ENCODE peak calls at places on chromosomes 11 and 22, in eight cellular contexts. R is small intestine, D is GM12878, U is spleen, T is ovary, K is thoracic aorta, X is IMR-90, Z is mammary epithelial cell. J is an unnamed sample.

GRCh38 chr11:2265396-2265795 is 5.0 kb downstream of the ASCL2 start:
- DNase-seq in R (peak; percentile 49), D (peak; percentile 19), U (no peak), T (no peak), K (no peak), X (no peak), Z (no peak), J (peak; percentile 17)

GRCh38 chr11:16607675-16608644 is 130.5 kb upstream of the C11orf58 start:
- DNase-seq in R (peak; percentile 36), D (no peak), U (peak; percentile 71), T (peak; percentile 26), K (no peak), X (peak; percentile 89), Z (peak; percentile 88), J (peak; percentile 19)

GRCh38 chr11:116657842-116658825 is 114.7 kb downstream of the BUD13 start:
- DNase-seq in R (no peak), D (no peak), U (no peak), T (no peak), K (no peak), X (no peak), Z (no peak), J (no peak)

GRCh38 chr22:24303007-24303406 is 32.4 kb downstream of the SPECC1L start:
- DNase-seq in R (peak; percentile 36), D (no peak), U (no peak), T (no peak), K (no peak), X (no peak), Z (no peak), J (no peak)

GRCh38 chr11:33043221-33043833 is 4.0 kb downstream of the TCP11L1 start:
- DNase-seq in R (no peak), D (no peak), U (no peak), T (no peak), K (no peak), X (no peak), Z (peak; percentile 42), J (no peak)

GRCh38 chr22:30205281-30206115 is 41.1 kb downstream of the LIF start:
- DNase-seq in R (no peak), D (no peak), U (no peak), T (no peak), K (no peak), X (peak; percentile 100), Z (peak; percentile 99), J (no peak)

GRCh38 chr11:60912851-60913550 is 957 bp upstream of the TMEM109 start:
- DNase-seq in R (no peak), D (no peak), U (peak; percentile 82), T (no peak), K (no peak), X (no peak), Z (no peak), J (no peak)

GRCh38 chr11:111761056-111761455 is 5.1 kb downstream of the PPP2R1B start:
- DNase-seq in R (no peak), D (no peak), U (no peak), T (no peak), K (no peak), X (no peak), Z (no peak), J (no peak)

GRCh38 chr22:29704528-29705285 is 15.1 kb upstream of the CABP7 start:
- DNase-seq in R (no peak), D (no peak), U (no peak), T (no peak), K (no peak), X (peak; percentile 76), Z (no peak), J (peak; percentile 25)

GRCh38 chr11:17633279-17633986 is 85.9 kb upstream of the MYOD1 start:
- DNase-seq in R (no peak), D (no peak), U (no peak), T (no peak), K (no peak), X (no peak), Z (no peak), J (no peak)

GRCh38 chr11:19713221-19714092 is 820 bp downstream of the NAV2 start:
- DNase-seq in R (no peak), D (no peak), U (peak; percentile 81), T (no peak), K (no peak), X (no peak), Z (no peak), J (no peak)

GRCh38 chr11:123742778-123743177 is 1.3 kb upstream of the ZNF202 start:
- DNase-seq in R (no peak), D (no peak), U (no peak), T (no peak), K (no peak), X (no peak), Z (no peak), J (no peak)

GRCh38 chr11:112555491-112556364 is 295.1 kb upstream of the PLET1 start:
- DNase-seq in R (peak; percentile 57), D (no peak), U (peak; percentile 82), T (no peak), K (no peak), X (peak; percentile 35), Z (peak; percentile 9), J (peak; percentile 59)

GRCh38 chr11:8722156-8722555 is 39.6 kb downstream of the RPL27A start:
- DNase-seq in R (no peak), D (no peak), U (no peak), T (peak; percentile 53), K (no peak), X (peak; percentile 56), Z (no peak), J (peak; percentile 49)

GRCh38 chr11:8721740-8722139 is 39.1 kb downstream of the RPL27A start:
- DNase-seq in R (no peak), D (no peak), U (no peak), T (no peak), K (no peak), X (no peak), Z (no peak), J (no peak)

GRCh38 chr11:8719260-8720190 is 36.9 kb downstream of the RPL27A start:
- DNase-seq in R (no peak), D (no peak), U (no peak), T (peak; percentile 40), K (peak; percentile 54), X (peak; percentile 96), Z (peak; percentile 77), J (no peak)

GRCh38 chr11:8720376-8720775 is 37.8 kb downstream of the RPL27A start:
- DNase-seq in R (no peak), D (no peak), U (no peak), T (no peak), K (no peak), X (peak; percentile 18), Z (no peak), J (no peak)

DNA sequence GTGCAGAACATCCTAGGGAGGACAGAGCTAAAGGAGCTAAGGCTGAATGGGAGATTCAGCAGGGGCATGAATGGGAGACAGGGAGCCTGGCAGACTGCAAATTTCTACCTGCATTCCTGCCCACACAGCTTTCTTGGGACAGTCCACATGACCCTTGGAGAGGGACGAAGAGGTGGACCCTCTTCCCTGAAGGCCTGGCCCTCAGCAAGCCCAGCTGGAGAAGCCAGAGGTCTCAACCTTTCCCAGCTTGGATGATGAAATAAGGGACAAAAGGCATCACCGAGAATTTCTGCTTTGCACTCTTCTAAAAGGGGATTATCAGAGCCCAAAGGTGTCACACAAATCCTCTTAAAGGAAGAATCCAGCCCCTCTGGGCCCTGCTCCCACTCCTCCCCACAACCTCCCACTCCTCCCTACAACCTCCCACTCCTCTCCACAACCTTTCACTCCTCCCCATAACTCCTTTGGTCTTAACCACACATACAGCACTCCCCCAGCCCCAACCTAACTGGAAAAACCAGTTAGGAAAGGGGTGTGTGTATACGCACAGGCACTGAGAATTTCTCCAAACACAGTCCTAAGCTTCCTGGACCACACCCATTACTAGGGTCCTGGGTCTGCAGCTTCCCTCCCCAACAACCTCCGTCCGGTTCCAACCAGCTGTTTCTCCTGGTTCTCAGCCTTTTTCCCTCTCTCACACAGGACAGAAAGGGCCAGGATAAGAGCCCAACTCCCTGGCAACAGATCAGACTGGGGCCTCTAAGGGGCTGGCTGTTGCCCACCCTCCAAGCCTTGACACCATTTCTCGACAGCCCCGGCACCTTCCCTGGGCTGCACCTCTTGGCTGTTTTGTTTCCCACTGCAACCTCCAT is 38.5 kb downstream of the RPL27A start:
- DNase-seq in R (peak; percentile 61), D (no peak), U (no peak), T (no peak), K (no peak), X (no peak), Z (peak; percentile 46), J (peak; percentile 82)
- H3K4me3 ChIP-seq in R (no peak overlapping the region), D (no peak overlapping the region), U (no peak overlapping the region), T (no peak overlapping the region), K (no peak overlapping the region), X (no peak overlapping the region), Z (no peak overlapping the region), J (no peak overlapping the region)

GRCh38 chr22:36610056-36610455 is 81.1 kb upstream of the EIF3D start:
- DNase-seq in R (no peak), D (no peak), U (no peak), T (no peak), K (no peak), X (no peak), Z (no peak), J (no peak)
- H3K27me3 ChIP-seq in R (peaks cover 16% of the 10 kb centered on the region), D (peaks cover 6% of the 10 kb centered on the region), U (peaks cover 64% of the 10 kb centered on the region), T (no peaks in the 10 kb centered on the region), K (no peaks in the 10 kb centered on the region), X (peaks cover 82% of the 10 kb centered on the region), Z (peaks cover 17% of the 10 kb centered on the region), J (no peaks in the 10 kb centered on the region)

DNA sequence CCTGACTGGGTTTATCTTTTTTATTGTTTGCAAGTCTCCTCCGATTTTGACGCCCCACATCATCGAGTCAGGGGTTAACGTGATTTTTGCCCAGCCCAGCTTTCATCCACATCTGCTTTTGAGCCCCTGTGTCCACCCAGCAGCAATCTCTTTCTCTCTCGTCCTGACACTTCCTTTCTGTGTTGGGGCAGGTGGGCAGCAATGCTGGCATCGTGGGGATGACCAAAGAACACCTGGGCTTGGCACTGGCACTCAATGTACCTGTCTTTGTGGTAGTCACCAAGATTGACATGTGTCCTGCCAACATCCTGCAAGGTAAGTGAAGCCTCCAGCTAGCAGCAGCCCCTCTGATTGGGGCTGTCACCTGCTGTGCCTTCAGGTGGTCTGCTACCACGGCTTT is 15.8 kb downstream of the GTPBP1 start:
- DNase-seq in R (no peak), D (no peak), U (no peak), T (no peak), K (no peak), X (no peak), Z (no peak), J (no peak)
- H3K36me3 ChIP-seq in R (peaks cover 16% of the 10 kb centered on the region), D (peaks cover 61% of the 10 kb centered on the region), U (peaks cover 83% of the 10 kb centered on the region), T (no peaks in the 10 kb centered on the region), K (peaks cover 43% of the 10 kb centered on the region), X (peaks cover 50% of the 10 kb centered on the region), Z (peaks cover 23% of the 10 kb centered on the region), J (peaks cover 49% of the 10 kb centered on the region)

DNA sequence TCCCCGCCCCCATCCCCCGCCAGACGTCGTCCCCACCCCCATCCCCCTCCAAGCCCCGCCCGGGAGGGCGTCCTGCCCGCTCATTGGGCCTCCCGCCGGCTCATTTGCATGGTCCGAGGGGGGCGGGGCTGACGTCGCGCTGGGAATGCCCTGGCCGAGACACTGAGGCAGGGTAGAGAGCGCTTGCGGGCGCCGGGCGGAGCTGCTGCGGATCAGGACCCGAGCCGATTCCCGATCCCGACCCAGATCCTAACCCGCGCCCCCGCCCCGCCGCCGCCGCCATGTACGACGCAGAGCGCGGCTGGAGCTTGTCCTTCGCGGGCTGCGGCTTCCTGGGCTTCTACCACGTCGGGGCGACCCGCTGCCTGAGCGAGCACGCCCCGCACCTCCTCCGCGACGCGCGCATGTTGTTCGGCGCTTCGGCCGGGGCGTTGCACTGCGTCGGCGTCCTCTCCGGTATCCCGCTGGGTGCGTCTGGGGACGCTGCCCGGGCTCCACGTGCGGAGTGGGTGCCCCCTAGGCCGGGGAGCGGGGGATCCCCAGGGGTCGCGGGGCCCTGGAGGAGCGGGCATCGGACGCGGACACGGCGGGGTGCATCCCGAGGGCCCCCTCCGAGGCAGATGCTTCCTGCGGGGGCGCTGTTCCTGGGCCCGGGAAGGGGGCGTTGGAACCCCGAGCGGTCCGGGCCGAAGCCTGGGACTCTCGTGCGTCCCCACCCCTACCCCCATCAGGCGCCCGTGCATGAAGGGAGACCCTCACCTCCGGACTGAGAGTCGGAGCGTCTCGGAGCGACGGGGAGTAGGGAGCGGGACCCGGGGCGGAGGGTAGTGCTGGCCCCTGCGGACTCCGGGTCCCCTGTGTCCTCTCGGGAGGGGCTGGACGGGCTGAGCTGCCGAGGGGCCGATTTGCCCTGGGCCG is at the start of gene PNPLA3:
- DNase-seq in R (peak; percentile 87), D (no peak), U (peak; percentile 89), T (peak; percentile 93), K (peak; percentile 42), X (peak; percentile 81), Z (peak; percentile 80), J (peak; percentile 93)
- H3K4me3 ChIP-seq in R (peak within 1 kb of the TSS; percentile 44), D (peak within 1 kb of the TSS; percentile 64), U (peak within 1 kb of the TSS; percentile 66), T (peak within 1 kb of the TSS; percentile 30), K (peak within 1 kb of the TSS; percentile 74), X (peak within 1 kb of the TSS; percentile 79), Z (peak within 1 kb of the TSS; percentile 73), J (peak within 1 kb of the TSS; percentile 71)